ENCODE peak calls at places on chromosomes 12 and 14, in seven cellular contexts. O is Ammon's horn, N is progenitor cell of endocrine pancreas, W is WTC11, R is psoas muscle, A is NCI-H446, B is Right ventricle myocardium superior. Q is an unnamed sample.

GRCh38 chr12:8914716-8915526 is 612 bp downstream of the PHC1 start:
- DNase-seq in O (peak; percentile 60), N (peak; percentile 69), W (peak; percentile 73), R (peak; percentile 35), A (peak; percentile 11), B (peak; percentile 61), Q (peak; percentile 31)

GRCh38 chr12:29816869-29817730 is 33.4 kb upstream of the TMTC1 start:
- DNase-seq in O (no peak), N (no peak), W (no peak), R (no peak), A (no peak), B (no peak), Q (no peak)

GRCh38 chr12:107454431-107454830 is 231.2 kb upstream of the PWP1 start:
- DNase-seq in O (no peak), N (no peak), W (no peak), R (no peak), A (no peak), B (no peak), Q (no peak)

GRCh38 chr12:12384601-12385321 is 27.9 kb downstream of the BORCS5 start:
- DNase-seq in O (peak; percentile 66), N (no peak), W (peak; percentile 38), R (no peak), A (no peak), B (no peak), Q (no peak)

GRCh38 chr14:22583994-22584393 is 5.0 kb downstream of the DAD1 start:
- DNase-seq in O (no peak), N (no peak), W (no peak), R (no peak), A (no peak), B (no peak), Q (no peak)

GRCh38 chr14:91893659-91894058 is 26.3 kb upstream of the TC2N start:
- DNase-seq in O (no peak), N (no peak), W (no peak), R (no peak), A (no peak), B (no peak), Q (no peak)

GRCh38 chr14:79916281-79916680 is 295.0 kb downstream of the DIO2 start:
- DNase-seq in O (no peak), N (no peak), W (no peak), R (no peak), A (no peak), B (no peak), Q (no peak)

GRCh38 chr12:14567311-14568195 is at the start of gene PLBD1:
- DNase-seq in O (peak; percentile 56), N (peak; percentile 56), W (peak; percentile 72), R (peak; percentile 77), A (peak; percentile 86), B (peak; percentile 89), Q (no peak)

GRCh38 chr14:68958553-68958952 is 20.5 kb downstream of the ACTN1 start:
- DNase-seq in O (no peak), N (no peak), W (no peak), R (no peak), A (no peak), B (no peak), Q (no peak)

GRCh38 chr14:63725786-63726185 is 2.1 kb downstream of the SGPP1 start:
- DNase-seq in O (no peak), N (no peak), W (no peak), R (no peak), A (no peak), B (no peak), Q (no peak)

GRCh38 chr14:38134631-38135030 is 73.1 kb upstream of the SSTR1 start:
- DNase-seq in O (no peak), N (no peak), W (no peak), R (no peak), A (no peak), B (no peak), Q (no peak)

GRCh38 chr12:68477256-68477655 is 133.4 kb upstream of the RAP1B start:
- DNase-seq in O (no peak), N (no peak), W (no peak), R (no peak), A (no peak), B (no peak), Q (no peak)

GRCh38 chr12:127145543-127145928 is 1121.4 kb upstream of the TMEM132C start:
- DNase-seq in O (no peak), N (no peak), W (no peak), R (no peak), A (no peak), B (no peak), Q (no peak)

GRCh38 chr14:23147676-23148075 is 28.6 kb upstream of the CEBPE start:
- DNase-seq in O (no peak), N (no peak), W (no peak), R (no peak), A (peak; percentile 95), B (no peak), Q (no peak)

GRCh38 chr12:4392223-4392742 is 12.8 kb upstream of the FGF23 start:
- DNase-seq in O (no peak), N (no peak), W (no peak), R (no peak), A (no peak), B (no peak), Q (no peak)

GRCh38 chr14:30906752-30907658 is 32.6 kb downstream of the COCH start:
- DNase-seq in O (peak; percentile 33), N (no peak), W (no peak), R (no peak), A (peak; percentile 34), B (no peak), Q (no peak)